ENCODE peak calls at places on chromosome 14, in seven cellular contexts. P is RWPE2, B is mucosa of descending colon, K is RWPE1, R is cardiac muscle cell, E is fibroblast of pulmonary artery, F is neural progenitor cell. I is an unnamed sample.
A peak's percentile ranks its signal among the peaks of the same experiment; 100 is the strongest.

GRCh38 chr14:56854325-56854724 is 44.0 kb upstream of the OTX2 start:
- DNase-seq in P (no peak), B (no peak), K (no peak), R (no peak), E (no peak), F (no peak), I (no peak)

GRCh38 chr14:22070119-22070982 is 396.7 kb upstream of the OR4E1 start:
- DNase-seq in P (no peak), B (peak; percentile 30), K (peak; percentile 29), R (peak; percentile 6), E (peak; percentile 4), F (peak; percentile 53), I (no peak)

GRCh38 chr14:103905861-103906456 is 22.3 kb upstream of the TDRD9 start:
- DNase-seq in P (no peak), B (no peak), K (no peak), R (no peak), E (no peak), F (peak; percentile 61), I (no peak)

GRCh38 chr14:67332468-67332867 is 27.1 kb downstream of the ATP6V1D start:
- DNase-seq in P (no peak), B (no peak), K (no peak), R (no peak), E (no peak), F (no peak), I (no peak)

GRCh38 chr14:104119119-104119699 is 19.2 kb upstream of the KIF26A start:
- DNase-seq in P (peak; percentile 62), B (no peak), K (no peak), R (no peak), E (no peak), F (no peak), I (no peak)

GRCh38 chr14:74934476-74935339 is 11.6 kb upstream of the RPS6KL1 start:
- DNase-seq in P (no peak), B (no peak), K (no peak), R (peak; percentile 59), E (no peak), F (peak; percentile 32), I (no peak)

GRCh38 chr14:61695695-61696527 is 598 bp downstream of the HIF1A start:
- DNase-seq in P (peak; percentile 78), B (peak; percentile 69), K (peak; percentile 40), R (peak; percentile 85), E (peak; percentile 77), F (peak; percentile 89), I (peak; percentile 54)

GRCh38 chr14:20615996-20616395 is 24.8 kb upstream of the RNASE12 start:
- DNase-seq in P (no peak), B (no peak), K (no peak), R (no peak), E (no peak), F (no peak), I (no peak)

GRCh38 chr14:47555333-47555732 is 120.1 kb downstream of the MDGA2 start:
- DNase-seq in P (no peak), B (no peak), K (no peak), R (peak; percentile 24), E (no peak), F (no peak), I (no peak)

GRCh38 chr14:103121846-103122577 is 1.2 kb upstream of the TNFAIP2 start:
- DNase-seq in P (peak; percentile 98), B (peak; percentile 81), K (peak; percentile 57), R (peak; percentile 94), E (peak; percentile 92), F (peak; percentile 69), I (peak; percentile 44)

GRCh38 chr14:34111933-34112332 is 161.1 kb upstream of the EGLN3 start:
- DNase-seq in P (no peak), B (no peak), K (no peak), R (no peak), E (no peak), F (peak; percentile 17), I (no peak)

GRCh38 chr14:103522649-103523582 is at the start of gene CKB:
- DNase-seq in P (no peak), B (peak; percentile 80), K (peak; percentile 79), R (peak; percentile 54), E (peak; percentile 50), F (peak; percentile 91), I (peak; percentile 59)

GRCh38 chr14:69081271-69081670 is 71.6 kb downstream of the DCAF5 start:
- DNase-seq in P (no peak), B (no peak), K (no peak), R (no peak), E (no peak), F (no peak), I (no peak)

GRCh38 chr14:64659366-64659765 is 44.9 kb upstream of the PLEKHG3 start:
- DNase-seq in P (no peak), B (no peak), K (no peak), R (no peak), E (no peak), F (no peak), I (no peak)

GRCh38 chr14:89017417-89017816 is 193.0 kb downstream of the TTC8 start:
- DNase-seq in P (no peak), B (no peak), K (no peak), R (no peak), E (no peak), F (no peak), I (no peak)

GRCh38 chr14:35158951-35159653 is 36.8 kb downstream of the PRORP start:
- DNase-seq in P (no peak), B (no peak), K (no peak), R (peak; percentile 28), E (peak; percentile 26), F (peak; percentile 75), I (no peak)

GRCh38 chr14:68230941-68231717 is 411.6 kb downstream of the RAD51B start:
- DNase-seq in P (no peak), B (no peak), K (no peak), R (peak; percentile 46), E (peak; percentile 75), F (no peak), I (no peak)

GRCh38 chr14:105267820-105268548 is 19.7 kb downstream of the BTBD6 start:
- DNase-seq in P (no peak), B (peak; percentile 38), K (no peak), R (no peak), E (no peak), F (no peak), I (no peak)
- TF ChIP-seq CTCF in P (no peak), B (no peak), K (no peak), R (no peak), E (no peak), F (peak; percentile 8), I (no peak)

GRCh38 chr14:49687942-49688700 is at the start of gene POLE2:
- DNase-seq in P (peak; percentile 77), B (peak; percentile 82), K (peak; percentile 62), R (peak; percentile 80), E (peak; percentile 67), F (peak; percentile 91), I (peak; percentile 67)
- TF ChIP-seq CTCF in P (no peak), B (no peak), K (no peak), R (no peak), E (no peak), F (no peak), I (no peak)

DNA sequence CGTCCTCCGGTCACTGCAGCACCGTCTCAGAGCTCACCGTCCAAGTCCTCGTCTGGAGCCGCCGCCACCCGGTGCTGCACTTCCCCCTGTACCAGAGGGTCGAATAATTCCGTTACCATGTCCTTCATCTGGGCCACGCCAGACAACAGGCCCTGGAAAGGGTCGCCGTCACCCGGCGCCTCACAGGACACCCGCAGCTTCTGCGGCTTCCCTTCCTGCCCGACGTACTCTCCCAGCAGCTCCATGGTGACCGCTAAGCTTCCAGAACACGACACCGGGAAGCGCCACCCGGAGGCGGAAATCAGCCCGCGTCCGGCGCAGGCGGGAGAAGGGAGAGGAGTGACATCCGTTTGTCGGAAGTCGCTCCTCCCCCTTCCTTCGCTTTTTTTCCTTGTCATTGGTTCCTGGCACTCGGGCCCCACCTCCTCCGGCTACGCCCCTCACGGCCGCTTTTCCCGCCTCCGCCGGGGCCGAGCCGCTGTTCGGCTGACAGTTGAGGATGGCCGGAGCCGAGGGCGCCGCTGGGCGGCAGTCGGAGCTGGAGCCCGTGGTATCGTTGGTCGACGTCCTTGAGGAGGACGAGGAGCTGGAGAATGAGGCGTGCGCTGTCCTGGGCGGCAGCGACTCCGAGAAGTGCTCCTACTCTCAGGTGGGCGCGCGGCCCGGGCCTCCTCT is at the start of the genes GON7 and UBR7:
- DNase-seq in P (peak; percentile 98), B (peak; percentile 97), K (peak; percentile 96), R (peak; percentile 97), E (peak; percentile 97), F (peak; percentile 98), I (peak; percentile 95)
- TF ChIP-seq CTCF in P (no peak), B (peak; percentile 19), K (no peak), R (peak; percentile 31), E (peak; percentile 17), F (peak; percentile 27), I (no peak)

DNA sequence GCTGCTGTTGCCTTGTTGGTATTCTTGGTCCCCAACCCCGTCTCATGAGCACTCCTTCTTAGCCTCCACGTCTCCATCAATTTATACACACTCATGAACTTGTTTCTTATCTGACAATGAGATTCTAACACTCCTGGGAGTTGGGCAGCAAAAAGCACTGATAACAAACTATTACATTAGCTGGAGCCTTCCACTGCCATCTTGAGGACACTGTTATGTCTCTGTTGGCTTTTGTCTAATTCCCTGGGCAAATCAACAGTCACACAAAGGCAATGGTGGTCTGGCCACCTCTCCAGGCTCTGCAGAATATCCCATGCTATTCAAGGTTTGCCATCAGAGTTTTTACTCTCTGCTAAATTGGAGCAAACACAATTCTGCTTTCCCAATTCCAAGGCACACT is 117.8 kb upstream of the COCH start:
- DNase-seq in P (no peak), B (no peak), K (no peak), R (no peak), E (no peak), F (no peak), I (no peak)
- TF ChIP-seq CTCF in P (no peak), B (no peak), K (no peak), R (no peak), E (no peak), F (no peak), I (no peak)

DNA sequence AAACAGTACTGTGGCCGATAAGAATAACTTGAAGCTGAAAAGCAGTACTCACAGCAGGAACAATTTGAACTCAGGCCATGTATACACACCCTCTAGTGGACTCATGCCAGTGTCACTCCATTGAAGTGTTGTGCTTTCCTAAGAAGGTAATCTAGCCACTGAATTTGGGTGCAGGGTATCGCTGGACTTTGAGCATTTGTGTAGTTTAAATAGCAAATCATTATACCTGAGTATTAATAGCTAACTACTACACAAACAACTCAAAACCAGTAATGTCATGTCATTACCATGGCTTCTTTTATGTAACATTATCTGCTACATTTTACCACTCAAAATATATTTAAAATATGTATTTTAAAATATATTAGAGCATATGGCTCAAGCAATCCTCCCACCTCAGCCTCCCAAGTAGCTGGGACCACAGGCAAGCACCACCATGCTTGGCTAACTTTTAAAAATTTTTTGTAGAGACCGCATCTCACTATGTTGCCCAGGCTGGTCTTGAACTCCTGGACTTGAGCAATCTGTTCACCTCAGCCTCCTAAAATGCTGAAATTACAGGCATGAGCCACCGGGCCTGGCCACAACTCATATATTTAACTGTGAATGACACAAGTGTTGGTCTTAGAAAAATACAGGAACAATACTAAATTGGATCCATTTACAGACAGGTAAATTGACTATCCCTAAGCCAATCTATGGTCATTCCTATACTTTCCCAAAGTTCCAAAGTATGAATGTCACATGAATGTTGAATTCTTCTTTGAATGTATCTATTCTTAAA is 25.6 kb upstream of the ARID4A start:
- DNase-seq in P (no peak), B (peak; percentile 34), K (no peak), R (peak; percentile 44), E (peak; percentile 52), F (no peak), I (no peak)
- TF ChIP-seq CTCF in P (peak; percentile 27), B (no peak), K (no peak), R (no peak), E (peak; percentile 28), F (peak; percentile 19), I (peak; percentile 26)

GRCh38 chr14:59262717-59263469 is 74.4 kb downstream of the DAAM1 start:
- DNase-seq in P (no peak), B (peak; percentile 53), K (no peak), R (no peak), E (no peak), F (no peak), I (no peak)
- TF ChIP-seq CTCF in P (no peak), B (peak; percentile 50), K (no peak), R (no peak), E (peak; percentile 13), F (peak; percentile 31), I (peak; percentile 43)